ENCODE peak calls at places on chromosome 7, in four cellular contexts. E is fibroblast of lung; A is CD8-positive, alpha-beta T cell; D is PC-3. Y is an unnamed sample. For H3K4me1, the result is how much of the 10 kb centered on the place peaks cover.

GRCh38 chr7:378551-379455 is 88.8 kb downstream of the FOXL3 start:
- DNase-seq in E (no peak), A (no peak), D (no peak), Y (no peak)

GRCh38 chr7:157211710-157212109 is 73.0 kb downstream of the UBE3C start:
- DNase-seq in E (peak), A (no peak), D (no peak), Y (no peak)

GRCh38 chr7:21939136-21939857 is 6.4 kb downstream of the CDCA7L start:
- DNase-seq in E (no peak), A (no peak), D (peak), Y (no peak)

GRCh38 chr7:152966189-152966588 is 206.6 kb downstream of the ACTR3B start:
- DNase-seq in E (no peak), A (no peak), D (no peak), Y (no peak)

GRCh38 chr7:99180067-99180650 is 27.8 kb downstream of the KPNA7 start:
- DNase-seq in E (no peak), A (no peak), D (no peak), Y (no peak)

GRCh38 chr7:37832194-37832593 is 16.2 kb upstream of the NME8 start:
- DNase-seq in E (peak), A (no peak), D (peak), Y (no peak)

GRCh38 chr7:152402384-152403250 is 33.2 kb downstream of the KMT2C start:
- DNase-seq in E (no peak), A (no peak), D (peak), Y (no peak)

GRCh38 chr7:48964074-48964473 is 39.7 kb downstream of the CDC14C start:
- DNase-seq in E (peak), A (no peak), D (no peak), Y (no peak)

GRCh38 chr7:18004372-18004771 is 23.3 kb downstream of the PRPS1L1 start:
- DNase-seq in E (no peak), A (no peak), D (no peak), Y (no peak)

GRCh38 chr7:7177044-7177517 is 5.3 kb upstream of the C1GALT1 start:
- DNase-seq in E (peak), A (no peak), D (peak), Y (peak)

GRCh38 chr7:101232141-101232821 is 5.3 kb downstream of the CLDN15 start:
- DNase-seq in E (no peak), A (no peak), D (peak), Y (peak)

GRCh38 chr7:80150621-80151273 is 16.1 kb downstream of the GNAI1 start:
- DNase-seq in E (peak), A (no peak), D (no peak), Y (peak)
- H3K4me1 ChIP-seq in E (under half), A (under half), D (under half), Y (under half)

DNA sequence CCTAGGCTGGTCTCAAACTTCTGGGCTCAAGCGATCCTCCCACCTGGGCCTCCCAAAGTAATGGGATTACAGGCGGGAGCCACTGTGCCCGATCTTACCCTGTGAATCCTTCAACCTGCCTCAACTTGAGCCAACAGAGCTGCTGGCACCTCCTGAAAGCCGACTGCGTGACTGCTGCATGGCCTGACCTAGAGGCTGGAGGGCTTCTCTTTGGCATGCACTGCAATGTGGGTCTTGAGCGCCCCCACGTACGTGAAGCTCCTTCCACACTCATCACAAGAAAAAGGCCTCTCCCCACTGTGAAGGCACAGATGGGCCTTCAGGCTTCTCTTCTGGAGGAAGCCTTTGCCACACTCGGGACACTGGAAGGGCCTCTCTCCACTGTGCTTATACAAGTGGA is 12.9 kb upstream of the ZNF786 start:
- DNase-seq in E (no peak), A (no peak), D (no peak), Y (no peak)
- TF ChIP-seq CTCF in E (no peak), A (no peak), D (no peak), Y (no peak)

DNA sequence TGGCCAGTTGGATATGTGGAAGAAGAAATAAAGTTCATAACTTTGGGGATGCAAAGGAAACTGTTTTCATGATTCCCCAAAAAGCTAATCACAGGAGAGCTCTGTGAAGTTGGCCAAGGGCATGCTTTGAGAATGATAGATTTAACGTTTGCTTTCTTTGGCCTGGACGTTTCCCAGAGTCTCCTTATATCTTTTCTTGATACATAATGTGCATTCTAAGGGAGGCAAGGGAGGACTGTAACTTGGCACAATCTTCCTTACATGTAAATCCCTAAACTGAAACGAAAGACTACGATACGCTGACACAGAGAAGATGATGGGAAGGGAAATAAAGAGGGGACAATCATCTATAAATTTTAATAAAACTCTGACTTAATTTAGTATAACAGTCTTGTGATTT is 176.5 kb upstream of the INHBA start:
- DNase-seq in E (no peak), A (no peak), D (no peak), Y (no peak)
- H3K4me1 ChIP-seq in E (under half), A (under half), D (under half), Y (under half)

GRCh38 chr7:116952640-116953371 is 495 bp upstream of the ST7 start:
- DNase-seq in E (peak), A (no peak), D (peak), Y (no peak)

GRCh38 chr7:116949941-116950801 is 3.1 kb upstream of the ST7 start:
- DNase-seq in E (no peak), A (no peak), D (no peak), Y (no peak)

GRCh38 chr7:116951366-116952292 is 1.7 kb upstream of the ST7 start:
- DNase-seq in E (no peak), A (no peak), D (no peak), Y (no peak)

GRCh38 chr7:116948934-116949333 is 4.4 kb upstream of the ST7 start:
- DNase-seq in E (no peak), A (no peak), D (no peak), Y (no peak)

GRCh38 chr7:116950889-116951351 is 2.4 kb upstream of the ST7 start:
- DNase-seq in E (no peak), A (no peak), D (no peak), Y (no peak)
- TF ChIP-seq CTCF in E (no peak), A (no peak), D (no peak), Y (no peak)

DNA sequence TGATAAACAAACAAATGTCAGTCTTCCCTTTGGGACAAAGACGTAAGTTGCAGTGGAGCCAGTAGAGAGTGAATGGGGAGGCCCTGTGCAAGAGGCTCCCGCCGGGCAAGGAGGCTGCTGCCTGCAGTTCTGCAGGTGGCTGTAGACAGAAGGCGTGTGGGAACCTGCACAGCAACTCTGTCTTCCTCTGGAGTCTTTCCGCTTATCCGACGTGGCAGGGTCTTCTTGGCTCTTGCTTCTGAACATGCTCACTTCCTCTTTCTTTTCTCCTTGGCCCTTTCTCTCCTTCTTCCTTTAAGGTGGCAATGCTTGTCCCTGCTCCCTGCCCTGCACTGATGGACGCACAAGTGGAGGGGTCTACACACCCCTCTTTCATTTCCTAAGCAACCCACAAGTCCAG is 122.5 kb downstream of the HIPK2 start:
- DNase-seq in E (no peak), A (no peak), D (no peak), Y (no peak)
- H3K4me1 ChIP-seq in E (under half), A (under half), D (under half), Y (under half)

GRCh38 chr7:105788816-105789349 is 87.5 kb downstream of the ATXN7L1 start:
- DNase-seq in E (no peak), A (no peak), D (no peak), Y (no peak)

GRCh38 chr7:105787071-105787470 is 89.3 kb downstream of the ATXN7L1 start:
- DNase-seq in E (no peak), A (no peak), D (peak), Y (no peak)

GRCh38 chr7:105788356-105788755 is 88.0 kb downstream of the ATXN7L1 start:
- DNase-seq in E (no peak), A (no peak), D (no peak), Y (no peak)

GRCh38 chr7:105787793-105788192 is 88.6 kb downstream of the ATXN7L1 start:
- DNase-seq in E (no peak), A (no peak), D (peak), Y (no peak)

GRCh38 chr7:105786520-105786919 is 89.9 kb downstream of the ATXN7L1 start:
- DNase-seq in E (no peak), A (no peak), D (no peak), Y (no peak)
- TF ChIP-seq CTCF in E (no peak), A (no peak), D (no peak), Y (no peak)

DNA sequence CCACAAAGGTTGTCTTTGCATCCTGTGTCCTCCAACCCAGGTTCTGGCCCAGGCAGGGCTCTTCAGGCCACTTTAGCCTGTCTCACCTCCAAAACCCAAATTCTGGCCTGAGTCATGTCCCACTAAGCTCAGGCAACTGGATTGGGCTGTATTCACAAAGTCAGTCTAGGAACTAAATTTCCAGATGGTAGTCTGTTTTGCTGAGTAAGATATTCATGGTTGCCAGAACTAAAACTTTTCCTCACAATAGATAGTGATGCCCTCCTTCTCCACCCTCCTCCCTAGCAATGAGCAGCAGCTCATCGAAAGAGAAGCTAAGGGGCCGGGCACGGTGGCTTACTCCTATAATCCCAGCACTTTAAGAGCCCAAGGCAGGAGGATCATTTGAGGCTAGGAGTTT is 2.9 kb upstream of the ZNF713 start:
- DNase-seq in E (no peak), A (no peak), D (no peak), Y (no peak)
- H3K4me1 ChIP-seq in E (under half), A (under half), D (under half), Y (under half)